ENCODE peak calls at places on chromosomes 4 and X, in six cellular contexts. D, V, F, B, L and Y are unnamed samples.

GRCh38 chrX:56069299-56069941 is 162.7 kb upstream of the KLF8 start:
- DNase-seq in B (no peak), V (no peak), L (no peak), D (no peak), F (no peak), Y (no peak)

GRCh38 chrX:106955004-106955772 is 35.0 kb downstream of the CLDN2 start:
- DNase-seq in D (no peak), V (peak; percentile 59), L (no peak), F (no peak), B (no peak), Y (no peak)

GRCh38 chr4:3388461-3389185 is 53.1 kb upstream of the HGFAC start:
- DNase-seq in B (peak; percentile 49), F (peak; percentile 81), V (no peak), L (peak; percentile 85), D (peak; percentile 44), Y (no peak)

GRCh38 chr4:42649870-42650269 is 7.0 kb downstream of the ATP8A1 start:
- DNase-seq in V (no peak), B (no peak), F (no peak), D (no peak), L (no peak), Y (no peak)

GRCh38 chr4:145840162-145840768 is 98.4 kb downstream of the ZNF827 start:
- DNase-seq in L (peak; percentile 52), F (peak; percentile 20), D (peak; percentile 7), V (peak; percentile 53), B (peak; percentile 57), Y (peak; percentile 13)

GRCh38 chr4:39699676-39700409 is 1.9 kb downstream of the UBE2K start:
- DNase-seq in D (no peak), F (no peak), V (no peak), B (no peak), L (peak; percentile 30), Y (no peak)

GRCh38 chrX:121975666-121976065 is 928.3 kb downstream of the GLUD2 start:
- DNase-seq in L (peak; percentile 21), F (no peak), V (no peak), B (no peak), D (no peak), Y (no peak)

GRCh38 chrX:110733166-110733565 is 62.5 kb downstream of the CHRDL1 start:
- DNase-seq in L (no peak), F (no peak), B (peak; percentile 66), V (no peak), D (no peak), Y (no peak)

GRCh38 chrX:23883737-23884354 is 23.9 kb downstream of the APOO start:
- DNase-seq in L (peak; percentile 82), F (no peak), D (no peak), V (peak; percentile 76), B (peak; percentile 87), Y (no peak)

GRCh38 chrX:20531667-20532066 is 265.0 kb upstream of the RPS6KA3 start:
- DNase-seq in L (peak; percentile 4), V (peak; percentile 31), D (no peak), B (peak; percentile 29), F (no peak), Y (no peak)

GRCh38 chrX:14076639-14077038 is 46.9 kb upstream of the GEMIN8 start:
- DNase-seq in V (no peak), B (no peak), F (no peak), L (no peak), D (no peak), Y (no peak)

GRCh38 chr4:170004656-170005250 is 21.4 kb downstream of the MFAP3L start:
- DNase-seq in F (no peak), B (peak; percentile 9), V (no peak), L (no peak), D (no peak), Y (no peak)

GRCh38 chr4:148054275-148054674 is 322.4 kb downstream of the ARHGAP10 start:
- DNase-seq in B (peak; percentile 31), L (peak; percentile 18), V (peak; percentile 4), D (peak; percentile 41), F (peak; percentile 52), Y (peak; percentile 12)

GRCh38 chr4:56139241-56139827 is 190.6 kb downstream of the CEP135 start:
- DNase-seq in D (no peak), L (no peak), B (no peak), V (no peak), F (no peak), Y (no peak)

GRCh38 chr4:134867027-134867426 is 665.4 kb upstream of the PABPC4L start:
- DNase-seq in F (no peak), B (no peak), L (no peak), V (no peak), D (no peak), Y (no peak)

GRCh38 chr4:94690851-94691254 is 66.9 kb upstream of the BMPR1B start:
- DNase-seq in F (no peak), L (peak; percentile 32), V (peak; percentile 87), D (no peak), B (peak; percentile 48), Y (no peak)

GRCh38 chrX:14616301-14616700 is 87.0 kb downstream of the GLRA2 start:
- DNase-seq in F (no peak), D (no peak), B (no peak), V (no peak), L (no peak), Y (no peak)

GRCh38 chr4:151801547-151802516 is 41.0 kb upstream of the GATB start:
- DNase-seq in F (no peak), L (peak; percentile 65), B (peak; percentile 67), D (peak; percentile 51), V (peak; percentile 52), Y (peak; percentile 46)

GRCh38 chrX:48956728-48957414 is 536 bp downstream of the OTUD5 start:
- DNase-seq in B (no peak), D (peak; percentile 29), F (no peak), L (peak; percentile 16), V (no peak), Y (peak; percentile 29)

GRCh38 chrX:53594354-53594753 is 92.2 kb downstream of the HUWE1 start:
- DNase-seq in B (no peak), V (no peak), D (no peak), L (no peak), F (no peak), Y (no peak)

GRCh38 chr4:13171292-13172057 is 312.7 kb downstream of the RAB28 start:
- DNase-seq in L (no peak), B (no peak), V (no peak), D (no peak), F (no peak), Y (no peak)

GRCh38 chr4:1500231-1500965 is 94.2 kb upstream of the NKX1-1 start:
- DNase-seq in B (no peak), F (no peak), L (no peak), D (no peak), V (no peak), Y (no peak)

GRCh38 chrX:132401935-132402334 is 86.9 kb downstream of the MBNL3 start:
- DNase-seq in L (peak; percentile 77), D (no peak), V (no peak), F (peak; percentile 43), B (peak; percentile 30), Y (no peak)

GRCh38 chr4:25301471-25301870 is 11.1 kb upstream of the ZCCHC4 start:
- DNase-seq in L (no peak), B (no peak), F (no peak), D (no peak), V (no peak), Y (no peak)

GRCh38 chr4:25297528-25298242 is 14.9 kb upstream of the ZCCHC4 start:
- DNase-seq in V (no peak), B (no peak), F (no peak), D (no peak), L (no peak), Y (no peak)

GRCh38 chr4:25303578-25303977 is 9.0 kb upstream of the ZCCHC4 start:
- DNase-seq in B (no peak), V (no peak), D (no peak), L (no peak), F (no peak), Y (no peak)

DNA sequence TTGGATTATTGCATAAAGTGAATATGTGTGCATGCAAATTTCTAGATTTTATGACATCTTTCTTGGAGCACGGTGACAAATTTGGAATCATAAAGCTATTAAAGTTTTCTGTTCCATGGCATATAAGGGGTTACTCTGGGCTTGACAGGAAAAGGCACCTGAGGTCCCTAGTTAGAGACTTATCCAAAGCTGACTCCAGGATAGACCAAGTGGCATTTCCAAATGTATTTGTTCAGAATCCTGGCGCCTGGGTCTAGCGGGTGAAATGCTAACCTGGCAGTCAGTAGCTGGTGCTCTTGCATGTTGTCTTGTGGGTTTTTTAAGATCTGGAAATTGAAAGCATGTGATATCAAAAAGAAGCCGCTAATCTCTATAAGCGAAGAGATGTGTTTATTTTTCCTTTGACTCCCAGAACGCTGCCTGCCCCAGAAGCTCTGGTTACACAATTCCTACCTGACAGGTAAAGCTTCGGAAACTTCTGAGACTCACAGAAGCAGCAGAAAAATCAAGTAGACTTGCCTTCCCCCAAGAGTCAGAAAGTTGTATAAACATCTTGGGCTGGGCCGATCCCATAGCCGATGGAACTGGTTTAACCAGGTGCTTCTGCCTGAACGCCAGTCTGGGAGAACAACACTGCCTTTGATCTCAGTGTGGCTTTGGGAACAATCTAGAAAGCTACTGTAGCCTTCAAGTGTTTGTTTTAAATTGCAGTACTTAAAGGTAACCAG is 12.9 kb upstream of the ZCCHC4 start:
- DNase-seq in L (peak; percentile 84), V (no peak), D (peak; percentile 66), F (no peak), B (no peak), Y (peak; percentile 75)
- TF ChIP-seq CTCF in L (peak; percentile 24), V (no peak), D (no peak), F (no peak), B (no peak), Y (no peak)

DNA sequence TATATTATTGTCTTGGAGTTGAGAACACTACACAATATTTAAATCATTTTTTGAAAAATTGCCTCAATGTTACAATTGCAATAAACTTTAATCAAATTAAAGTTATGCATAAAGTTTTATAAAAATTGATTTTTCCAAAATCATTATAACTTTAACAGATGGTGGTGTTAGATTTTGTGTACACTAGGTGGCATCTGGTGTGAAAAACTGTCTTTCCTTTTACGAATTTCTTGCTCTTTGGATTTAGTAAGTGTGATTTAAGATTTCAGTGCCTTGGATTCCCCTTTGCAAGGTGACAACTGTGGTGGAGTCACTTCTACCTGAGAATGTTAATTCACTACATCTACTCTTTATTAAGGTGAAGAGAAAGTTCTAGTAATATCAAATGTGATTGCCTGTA is 91.6 kb downstream of the AREG start:
- DNase-seq in L (peak; percentile 29), V (peak; percentile 43), B (peak; percentile 41), F (no peak), D (no peak), Y (no peak)
- TF ChIP-seq CTCF in L (peak; percentile 36), V (peak; percentile 42), B (peak; percentile 38), F (peak; percentile 56), D (no peak), Y (no peak)

DNA sequence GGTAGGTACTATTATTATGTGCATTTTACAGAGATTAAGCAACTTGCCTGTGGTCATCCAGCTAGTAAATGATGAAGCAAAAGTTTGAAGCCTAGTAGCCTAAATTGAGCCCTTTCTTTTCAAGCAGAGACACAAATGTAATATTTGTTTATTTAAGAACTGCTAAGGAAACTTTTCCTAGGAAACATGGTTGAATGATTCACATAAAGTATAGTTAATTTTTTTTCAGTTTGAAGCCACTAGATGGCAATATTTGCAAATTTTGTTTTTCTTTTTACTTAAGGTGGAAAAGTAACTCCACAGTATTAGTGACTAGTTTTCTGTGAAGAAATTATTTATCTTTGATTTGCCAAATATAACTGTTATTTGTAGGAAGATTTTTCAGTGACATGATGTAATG is 52.8 kb upstream of the ANKRD17 start:
- DNase-seq in D (no peak), F (no peak), B (peak; percentile 26), L (peak; percentile 41), V (peak; percentile 34), Y (no peak)
- TF ChIP-seq CTCF in D (no peak), F (no peak), B (peak; percentile 31), L (peak; percentile 17), V (peak; percentile 47), Y (no peak)

GRCh38 chr4:161252520-161253141 is 911.2 kb downstream of the FSTL5 start:
- DNase-seq in D (peak; percentile 7), V (peak; percentile 39), B (peak; percentile 52), L (peak; percentile 55), F (no peak), Y (peak; percentile 10)
- TF ChIP-seq CTCF in D (peak; percentile 30), V (peak; percentile 62), B (peak; percentile 63), L (peak; percentile 82), F (peak; percentile 80), Y (peak; percentile 40)